ENCODE peak calls at places on chromosomes 11 and 22, in five cellular contexts. G is mesendoderm, Q is neuronal stem cell, T is H9, J is H1. A is an unnamed sample.

GRCh38 chr11:84398017-84398626 is 1112.0 kb upstream of the CCDC90B start:
- DNase-seq in T (no peak), G (peak; percentile 66), J (no peak), Q (no peak), A (peak; percentile 24)

GRCh38 chr22:47100646-47101045 is 338.2 kb downstream of the TBC1D22A start:
- DNase-seq in J (no peak), G (no peak), T (peak; percentile 30), Q (no peak), A (no peak)

GRCh38 chr11:77525455-77526091 is 51.7 kb upstream of the PAK1 start:
- DNase-seq in G (no peak), J (no peak), Q (no peak), T (no peak), A (no peak)

GRCh38 chr11:124071622-124071948 is 30.5 kb upstream of the OR10G7 start:
- DNase-seq in T (no peak), Q (no peak), J (no peak), G (peak; percentile 19), A (no peak)

GRCh38 chr22:21590809-21591641 is 23.5 kb downstream of the UBE2L3 start:
- DNase-seq in Q (no peak), J (no peak), G (no peak), T (no peak), A (no peak)

GRCh38 chr11:130629039-130629438 is 180.6 kb downstream of the ADAMTS15 start:
- DNase-seq in Q (no peak), J (no peak), G (no peak), T (no peak), A (no peak)

GRCh38 chr11:57158582-57158981 is 23.2 kb upstream of the LRRC55 start:
- DNase-seq in T (no peak), G (no peak), J (no peak), Q (no peak), A (no peak)

GRCh38 chr11:119880143-119880542 is 151.1 kb upstream of the NECTIN1 start:
- DNase-seq in T (peak; percentile 52), J (no peak), G (no peak), Q (no peak), A (no peak)

GRCh38 chr11:66800720-66801428 is 42.4 kb upstream of the RCE1 start:
- DNase-seq in Q (no peak), G (no peak), T (no peak), J (no peak), A (no peak)

GRCh38 chr22:49934891-49935557 is 16.6 kb downstream of the CRELD2 start:
- DNase-seq in Q (no peak), T (peak; percentile 67), G (no peak), J (no peak), A (peak; percentile 66)

GRCh38 chr22:19855504-19856409 is 1.1 kb upstream of the GNB1L start:
- DNase-seq in J (no peak), G (peak; percentile 53), T (peak; percentile 58), Q (no peak), A (peak; percentile 46)

GRCh38 chr11:41665633-41666032 is 206.2 kb upstream of the LRRC4C start:
- DNase-seq in J (no peak), Q (no peak), T (no peak), G (no peak), A (no peak)

GRCh38 chr11:86818466-86819282 is 18.3 kb downstream of the PRSS23 start:
- DNase-seq in T (no peak), G (peak; percentile 83), Q (no peak), J (no peak), A (peak; percentile 83)

GRCh38 chr11:60121259-60121658 is 32.8 kb downstream of the MS4A2 start:
- DNase-seq in G (peak; percentile 60), Q (no peak), T (peak; percentile 37), J (no peak), A (no peak)

GRCh38 chr22:25774575-25775026 is 32.6 kb downstream of the MYO18B start:
- DNase-seq in T (peak; percentile 65), Q (peak; percentile 44), G (peak; percentile 49), J (no peak), A (no peak)

GRCh38 chr11:45215098-45215497 is 68.7 kb downstream of the PRDM11 start:
- DNase-seq in J (no peak), G (no peak), Q (no peak), T (no peak), A (no peak)

GRCh38 chr11:123815116-123815515 is 9.0 kb upstream of the OR6M1 start:
- DNase-seq in Q (no peak), G (no peak), T (no peak), J (no peak), A (no peak)

GRCh38 chr22:48228468-48228867 is 1466.0 kb downstream of the TBC1D22A start:
- DNase-seq in J (no peak), G (no peak), T (no peak), Q (no peak), A (no peak)

GRCh38 chr11:66727883-66728759 is 895 bp downstream of the SPTBN2 start:
- DNase-seq in Q (no peak), J (no peak), T (no peak), G (peak; percentile 31), A (no peak)

GRCh38 chr11:83033972-83034672 is 37.6 kb downstream of the RAB30 start:
- DNase-seq in Q (no peak), J (no peak), G (no peak), T (no peak), A (peak; percentile 43)

GRCh38 chr11:20103281-20103680 is 57.0 kb downstream of the DBX1 start:
- DNase-seq in J (no peak), G (no peak), Q (no peak), T (no peak), A (no peak)

GRCh38 chr11:117604349-117604995 is 192.5 kb downstream of the DSCAML1 start:
- DNase-seq in T (no peak), J (no peak), Q (no peak), G (no peak), A (peak; percentile 5)

GRCh38 chr11:128421577-128421976 is 165.8 kb downstream of the ETS1 start:
- DNase-seq in T (no peak), J (no peak), Q (no peak), G (peak; percentile 16), A (peak; percentile 78)

GRCh38 chr11:109015283-109015682 is 350.4 kb downstream of the DDX10 start:
- DNase-seq in Q (no peak), J (no peak), T (no peak), G (no peak), A (peak; percentile 47)

GRCh38 chr11:90668502-90668901 is 445.7 kb upstream of the CHORDC1 start:
- DNase-seq in T (no peak), J (no peak), Q (no peak), G (no peak), A (no peak)

GRCh38 chr11:94933225-94934130 is 39.9 kb downstream of the CWC15 start:
- DNase-seq in G (no peak), Q (no peak), J (no peak), T (no peak), A (peak; percentile 94)

GRCh38 chr11:289145-289705 is 299 bp downstream of the PGGHG start:
- DNase-seq in Q (no peak), T (no peak), G (no peak), J (no peak), A (no peak)

GRCh38 chr11:33657757-33658156 is 42.9 kb downstream of the C11orf91 start:
- DNase-seq in G (no peak), Q (no peak), J (no peak), T (no peak), A (no peak)

GRCh38 chr11:96037267-96037990 is 113.5 kb upstream of the MTMR2 start:
- DNase-seq in T (no peak), Q (no peak), G (peak; percentile 80), J (no peak), A (peak; percentile 90)

GRCh38 chr11:2302844-2303626 is 1.2 kb downstream of the TSPAN32 start:
- DNase-seq in J (no peak), Q (no peak), G (no peak), T (peak; percentile 11), A (no peak)

GRCh38 chr22:24185001-24185500 is 3.8 kb downstream of the SUSD2 start:
- DNase-seq in J (no peak), T (no peak), Q (no peak), G (no peak), A (no peak)

GRCh38 chr22:49712195-49712791 is 115.4 kb downstream of the BRD1 start:
- DNase-seq in G (peak; percentile 46), J (no peak), Q (peak; percentile 51), T (peak; percentile 66), A (no peak)

GRCh38 chr11:14422052-14422813 is 63.2 kb upstream of the RRAS2 start:
- DNase-seq in Q (peak; percentile 57), T (peak; percentile 90), G (peak; percentile 100), J (peak; percentile 90), A (peak; percentile 96)
- H3K4ac ChIP-seq in Q (no peak overlapping the region), T (no peak overlapping the region), G (no peak overlapping the region), J (peak overlapping the region; percentile 69), A (peak overlapping the region; percentile 70)

GRCh38 chr11:115364892-115365291 is 139.3 kb downstream of the CADM1 start:
- DNase-seq in Q (no peak), T (no peak), G (peak; percentile 6), J (no peak), A (no peak)
- H2BK5ac ChIP-seq in Q (no peak overlapping the region), T (no peak overlapping the region), G (no peak overlapping the region), J (no peak overlapping the region), A (no peak overlapping the region)

GRCh38 chr11:70129051-70129592 is 51.0 kb downstream of the ANO1 start:
- DNase-seq in J (no peak), G (no peak), T (no peak), Q (no peak), A (no peak)

GRCh38 chr11:70126494-70126893 is 48.4 kb downstream of the ANO1 start:
- DNase-seq in T (no peak), G (no peak), Q (no peak), J (no peak), A (no peak)

GRCh38 chr11:70130636-70131035 is 52.5 kb downstream of the ANO1 start:
- DNase-seq in Q (no peak), T (no peak), J (no peak), G (no peak), A (no peak)

GRCh38 chr11:70127653-70128434 is 49.7 kb downstream of the ANO1 start:
- DNase-seq in T (no peak), Q (no peak), J (no peak), G (peak; percentile 84), A (no peak)

GRCh38 chr11:70128435-70128906 is 50.4 kb downstream of the ANO1 start:
- DNase-seq in G (peak; percentile 66), Q (no peak), T (peak; percentile 72), J (peak; percentile 21), A (no peak)
- H2BK120ac ChIP-seq in G (no peak overlapping the region), Q (no peak overlapping the region), T (no peak overlapping the region), J (peak overlapping the region; percentile 47), A (no peak overlapping the region)

DNA sequence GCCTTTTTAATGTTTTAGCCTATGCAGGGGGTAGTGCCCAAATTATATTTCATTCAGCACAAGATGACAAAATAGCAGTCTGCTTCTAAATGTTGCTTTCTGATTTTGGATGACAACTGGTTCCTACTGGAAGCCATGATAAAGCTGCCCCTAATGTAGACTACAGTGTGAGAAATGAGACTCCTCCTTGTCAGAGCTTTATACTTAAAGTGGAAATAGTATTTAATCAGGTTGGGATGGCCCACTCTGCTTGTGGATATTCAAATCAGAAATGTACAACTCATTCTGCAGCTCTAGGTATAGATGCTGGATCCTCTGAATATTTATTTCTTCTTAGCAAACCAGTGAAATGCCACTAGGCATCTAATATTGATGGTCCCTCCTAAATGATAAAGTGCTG is 171.3 kb downstream of the SOX6 start:
- DNase-seq in Q (no peak), G (no peak), J (no peak), T (no peak), A (no peak)
- H3K4ac ChIP-seq in Q (no peak overlapping the region), G (no peak overlapping the region), J (no peak overlapping the region), T (no peak overlapping the region), A (no peak overlapping the region)